ENCODE peak calls at places on chromosomes 3 and 15, in six cellular contexts. R is H9, P is IMR-90, I is trophoblast cell, N is neuronal stem cell, L is H1. Y is an unnamed sample.

GRCh38 chr15:89492111-89492641 is 4.2 kb downstream of the RHCG start:
- DNase-seq in I (no peak), P (no peak), L (peak; percentile 89), N (no peak), R (peak; percentile 82), Y (no peak)

GRCh38 chr3:64147211-64147610 is 78.1 kb downstream of the PRICKLE2 start:
- DNase-seq in N (no peak), R (no peak), P (no peak), L (no peak), I (no peak), Y (no peak)

GRCh38 chr3:68116580-68116979 is 462.2 kb upstream of the SUCLG2 start:
- DNase-seq in I (no peak), R (no peak), L (no peak), P (no peak), N (no peak), Y (no peak)

GRCh38 chr3:57164606-57165573 is at the start of gene IL17RD:
- DNase-seq in P (peak; percentile 64), L (peak; percentile 92), R (peak; percentile 88), I (peak; percentile 78), N (peak; percentile 85), Y (peak; percentile 73)

GRCh38 chr3:12170207-12170606 is 11.5 kb upstream of the TIMP4 start:
- DNase-seq in R (no peak), I (peak; percentile 50), L (no peak), N (no peak), P (peak; percentile 77), Y (peak; percentile 77)

GRCh38 chr3:149969110-149969944 is 1.4 kb downstream of the PFN2 start:
- DNase-seq in P (peak; percentile 87), R (peak; percentile 78), I (peak; percentile 70), N (peak; percentile 59), L (no peak), Y (peak; percentile 91)

GRCh38 chr3:161449784-161450183 is 46.8 kb upstream of the OTOL1 start:
- DNase-seq in N (no peak), R (no peak), L (no peak), I (no peak), P (no peak), Y (no peak)

GRCh38 chr15:64582202-64582601 is 121.8 kb downstream of the ZNF609 start:
- DNase-seq in N (no peak), L (no peak), P (peak; percentile 42), I (peak; percentile 73), R (no peak), Y (peak; percentile 78)

GRCh38 chr3:149339931-149340309 is 6.5 kb upstream of the TM4SF18 start:
- DNase-seq in P (peak; percentile 97), R (peak; percentile 83), I (peak; percentile 98), L (no peak), N (no peak), Y (peak; percentile 88)

GRCh38 chr15:72835289-72835890 is 51.8 kb upstream of the ADPGK start:
- DNase-seq in R (peak; percentile 67), P (no peak), I (no peak), L (peak; percentile 59), N (peak; percentile 8), Y (no peak)

GRCh38 chr3:104554409-104554808 is 812.3 kb upstream of the ALCAM start:
- DNase-seq in N (no peak), R (no peak), P (no peak), I (no peak), L (no peak), Y (no peak)

GRCh38 chr15:31275331-31276262 is 51.0 kb upstream of the KLF13 start:
- DNase-seq in R (no peak), L (peak; percentile 35), P (no peak), N (no peak), I (no peak), Y (no peak)

GRCh38 chr3:138877246-138877645 is 42.5 kb upstream of the PIK3CB start:
- DNase-seq in I (no peak), L (no peak), P (no peak), N (no peak), R (no peak), Y (no peak)
- H3K4me2 ChIP-seq in I (no peak overlapping the region), L (no peak overlapping the region), P (no peak overlapping the region), N (no peak overlapping the region), R (no peak overlapping the region), Y (no peak overlapping the region)

DNA sequence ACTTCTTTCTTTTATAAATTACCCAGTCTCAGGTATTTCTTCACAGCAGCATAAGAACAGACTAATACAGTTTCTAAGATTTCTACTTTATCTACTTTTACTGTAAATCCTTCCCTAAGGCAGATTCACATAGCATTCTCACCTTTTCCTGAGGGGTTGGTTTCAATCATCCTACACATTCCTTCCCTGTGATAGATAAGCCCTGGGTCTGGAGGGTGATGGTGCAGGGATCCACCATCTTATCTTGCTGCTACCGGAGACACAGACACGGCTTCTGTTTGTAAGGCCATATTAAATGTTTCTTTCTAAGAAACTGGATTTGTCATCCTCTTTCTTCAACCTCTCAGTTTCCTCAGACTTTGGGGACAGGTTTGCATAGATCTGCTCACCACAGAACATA is 6.1 kb downstream of the IQCF5 start:
- DNase-seq in P (no peak), R (no peak), L (no peak), N (no peak), I (peak; percentile 73), Y (no peak)
- H2BK120ac ChIP-seq in P (no peak overlapping the region), R (no peak overlapping the region), L (no peak overlapping the region), N (no peak overlapping the region), I (no peak overlapping the region), Y (no peak overlapping the region)

GRCh38 chr3:46909535-46910161 is 32.1 kb downstream of the PTH1R start:
- DNase-seq in I (peak; percentile 85), N (peak; percentile 79), P (peak; percentile 85), L (peak; percentile 95), R (peak; percentile 90), Y (peak; percentile 88)

GRCh38 chr3:46908294-46908985 is 30.9 kb downstream of the PTH1R start:
- DNase-seq in I (no peak), N (no peak), L (no peak), R (no peak), P (peak; percentile 66), Y (no peak)

GRCh38 chr3:46907960-46908293 is 30.4 kb downstream of the PTH1R start:
- DNase-seq in N (no peak), P (no peak), R (no peak), L (no peak), I (no peak), Y (no peak)

GRCh38 chr3:46910166-46910760 is 32.7 kb downstream of the PTH1R start:
- DNase-seq in R (no peak), L (no peak), I (no peak), P (no peak), N (no peak), Y (no peak)

DNA sequence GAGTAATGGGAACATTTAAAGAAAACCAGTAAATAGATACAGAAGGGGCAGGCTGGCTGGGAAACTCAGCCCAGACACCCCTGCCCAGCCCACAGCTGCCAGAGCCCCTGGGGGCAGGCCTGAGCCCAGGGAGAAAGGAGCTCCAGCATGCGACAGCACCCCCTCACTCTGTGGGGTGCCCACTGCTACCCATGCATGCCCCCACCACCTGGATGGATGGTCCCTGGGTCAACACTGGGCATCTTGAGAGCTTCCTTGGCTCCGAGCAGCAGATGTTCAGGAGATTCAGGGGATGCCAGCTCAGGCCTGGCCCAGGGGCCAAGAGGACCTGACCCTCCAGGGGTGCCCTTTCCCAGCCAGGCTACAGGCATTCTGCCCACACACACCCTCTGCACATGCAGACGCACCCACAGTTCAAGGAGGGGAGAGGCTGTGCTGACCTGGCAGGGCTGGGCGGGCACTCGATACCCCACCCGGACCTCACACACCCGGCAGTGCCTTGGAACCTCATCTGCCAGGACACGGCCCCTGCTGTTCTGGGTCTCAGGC is 31.5 kb downstream of the PTH1R start:
- DNase-seq in R (no peak), P (no peak), I (no peak), L (no peak), N (no peak), Y (no peak)
- H2AFZ ChIP-seq in R (no peak overlapping the region), P (peak overlapping the region; percentile 83), I (no peak overlapping the region), L (no peak overlapping the region), N (peak overlapping the region; percentile 65), Y (no peak overlapping the region)

GRCh38 chr3:178389258-178389657 is 147.0 kb upstream of the KCNMB2 start:
- DNase-seq in R (no peak), N (no peak), L (no peak), I (no peak), P (no peak), Y (no peak)

GRCh38 chr3:178396318-178396717 is 139.9 kb upstream of the KCNMB2 start:
- DNase-seq in L (no peak), P (no peak), N (no peak), I (no peak), R (no peak), Y (no peak)

GRCh38 chr3:178397836-178398235 is 138.4 kb upstream of the KCNMB2 start:
- DNase-seq in P (no peak), I (no peak), L (no peak), R (no peak), N (no peak), Y (peak; percentile 18)

GRCh38 chr3:178392553-178392952 is 143.7 kb upstream of the KCNMB2 start:
- DNase-seq in L (no peak), P (peak; percentile 52), N (no peak), R (no peak), I (no peak), Y (peak; percentile 56)

GRCh38 chr3:178393833-178394232 is 142.4 kb upstream of the KCNMB2 start:
- DNase-seq in I (peak; percentile 55), N (no peak), L (no peak), R (no peak), P (peak; percentile 85), Y (peak; percentile 61)
- H3K4me2 ChIP-seq in I (no peak overlapping the region), N (no peak overlapping the region), L (no peak overlapping the region), R (no peak overlapping the region), P (no peak overlapping the region), Y (no peak overlapping the region)

GRCh38 chr3:141738636-141739363 is 702 bp downstream of the RNF7 start:
- DNase-seq in P (peak; percentile 64), R (no peak), I (peak; percentile 68), L (no peak), N (no peak), Y (peak; percentile 64)
- H2BK120ac ChIP-seq in P (peak overlapping the region; percentile 86), R (no peak overlapping the region), I (peak overlapping the region; percentile 95), L (no peak overlapping the region), N (no peak overlapping the region), Y (peak overlapping the region; percentile 22)

GRCh38 chr3:72017935-72018334 is 233.0 kb upstream of the PROK2 start:
- DNase-seq in N (no peak), L (no peak), I (no peak), P (no peak), R (no peak), Y (no peak)
- H2AFZ ChIP-seq in N (no peak overlapping the region), L (no peak overlapping the region), I (no peak overlapping the region), P (no peak overlapping the region), R (no peak overlapping the region), Y (no peak overlapping the region)

GRCh38 chr15:37837276-37837675 is 97.2 kb upstream of the TMCO5A start:
- DNase-seq in L (no peak), I (no peak), N (no peak), R (no peak), P (peak; percentile 49), Y (no peak)
- H3K4me2 ChIP-seq in L (no peak overlapping the region), I (no peak overlapping the region), N (no peak overlapping the region), R (no peak overlapping the region), P (no peak overlapping the region), Y (no peak overlapping the region)

GRCh38 chr3:119294889-119295769 is 946 bp downstream of the ARHGAP31 start:
- DNase-seq in P (peak; percentile 37), R (peak; percentile 57), L (no peak), N (peak; percentile 29), I (peak; percentile 58), Y (peak; percentile 67)
- H2BK120ac ChIP-seq in P (peak overlapping the region; percentile 90), R (no peak overlapping the region), L (no peak overlapping the region), N (no peak overlapping the region), I (peak overlapping the region; percentile 98), Y (no peak overlapping the region)

Y was measured in mesenchymal stem cell.